ENCODE peak calls at places on chromosomes 13 and 19, in seven cellular contexts. One of them, this sample, is unnamed. For H3K36me3, the result is how much of the 10 kb centered on the place peaks cover.

GRCh38 chr19:12782424-12783225 is 7.3 kb upstream of the HOOK2 start:
- DNase-seq in neural progenitor cell: peak
- DNase-seq in adrenal gland: peak
- DNase-seq in esophagus squamous epithelium: peak
- DNase-seq in tibial artery: peak
- DNase-seq in thoracic aorta: no peak
- DNase-seq in astrocyte: peak
- DNase-seq in this sample: peak

GRCh38 chr13:75414036-75414827 is 67.7 kb downstream of the TBC1D4 start:
- DNase-seq in neural progenitor cell: no peak
- DNase-seq in adrenal gland: no peak
- DNase-seq in esophagus squamous epithelium: no peak
- DNase-seq in tibial artery: no peak
- DNase-seq in thoracic aorta: no peak
- DNase-seq in astrocyte: no peak
- DNase-seq in this sample: no peak

GRCh38 chr13:65926750-65927171 is 1303.4 kb downstream of the PCDH9 start:
- DNase-seq in neural progenitor cell: peak
- DNase-seq in adrenal gland: no peak
- DNase-seq in esophagus squamous epithelium: no peak
- DNase-seq in tibial artery: no peak
- DNase-seq in thoracic aorta: no peak
- DNase-seq in astrocyte: no peak
- DNase-seq in this sample: peak

GRCh38 chr13:29844441-29844840 is 6.0 kb downstream of the UBL3 start:
- DNase-seq in neural progenitor cell: no peak
- DNase-seq in adrenal gland: no peak
- DNase-seq in esophagus squamous epithelium: no peak
- DNase-seq in tibial artery: no peak
- DNase-seq in thoracic aorta: no peak
- DNase-seq in astrocyte: peak
- DNase-seq in this sample: no peak

GRCh38 chr19:7326105-7326877 is 22.4 kb upstream of the ARHGEF18 start:
- DNase-seq in neural progenitor cell: peak
- DNase-seq in adrenal gland: peak
- DNase-seq in esophagus squamous epithelium: no peak
- DNase-seq in tibial artery: no peak
- DNase-seq in thoracic aorta: no peak
- DNase-seq in astrocyte: no peak
- DNase-seq in this sample: peak

GRCh38 chr13:40236566-40237168 is 429.8 kb downstream of the FOXO1 start:
- DNase-seq in neural progenitor cell: no peak
- DNase-seq in adrenal gland: no peak
- DNase-seq in esophagus squamous epithelium: no peak
- DNase-seq in tibial artery: peak
- DNase-seq in thoracic aorta: peak
- DNase-seq in astrocyte: no peak
- DNase-seq in this sample: no peak

GRCh38 chr13:105213512-105213911 is 1322.0 kb downstream of the EFNB2 start:
- DNase-seq in neural progenitor cell: peak
- DNase-seq in adrenal gland: no peak
- DNase-seq in esophagus squamous epithelium: no peak
- DNase-seq in tibial artery: no peak
- DNase-seq in thoracic aorta: no peak
- DNase-seq in astrocyte: no peak
- DNase-seq in this sample: no peak

GRCh38 chr13:76570485-76570884 is 315.7 kb downstream of the KCTD12 start:
- DNase-seq in neural progenitor cell: no peak
- DNase-seq in adrenal gland: no peak
- DNase-seq in esophagus squamous epithelium: no peak
- DNase-seq in tibial artery: no peak
- DNase-seq in thoracic aorta: no peak
- DNase-seq in astrocyte: no peak
- DNase-seq in this sample: no peak

GRCh38 chr19:374183-374885 is 29.7 kb upstream of the MIER2 start:
- DNase-seq in neural progenitor cell: no peak
- DNase-seq in adrenal gland: no peak
- DNase-seq in esophagus squamous epithelium: no peak
- DNase-seq in tibial artery: no peak
- DNase-seq in thoracic aorta: no peak
- DNase-seq in astrocyte: no peak
- DNase-seq in this sample: no peak

GRCh38 chr19:47047272-47047930 is 1.0 kb downstream of the TMEM160 start:
- DNase-seq in neural progenitor cell: no peak
- DNase-seq in adrenal gland: no peak
- DNase-seq in esophagus squamous epithelium: no peak
- DNase-seq in tibial artery: no peak
- DNase-seq in thoracic aorta: no peak
- DNase-seq in astrocyte: no peak
- DNase-seq in this sample: no peak

GRCh38 chr13:30708541-30708940 is 26.8 kb upstream of the ALOX5AP start:
- DNase-seq in neural progenitor cell: no peak
- DNase-seq in adrenal gland: no peak
- DNase-seq in esophagus squamous epithelium: no peak
- DNase-seq in tibial artery: no peak
- DNase-seq in thoracic aorta: no peak
- DNase-seq in astrocyte: peak
- DNase-seq in this sample: no peak

GRCh38 chr13:99085139-99085845 is 107.4 kb upstream of the DOCK9 start:
- DNase-seq in neural progenitor cell: peak
- DNase-seq in adrenal gland: no peak
- DNase-seq in esophagus squamous epithelium: no peak
- DNase-seq in tibial artery: no peak
- DNase-seq in thoracic aorta: no peak
- DNase-seq in astrocyte: no peak
- DNase-seq in this sample: no peak

GRCh38 chr13:32530841-32531253 is 7.7 kb downstream of the N4BP2L2 start:
- DNase-seq in neural progenitor cell: no peak
- DNase-seq in adrenal gland: no peak
- DNase-seq in esophagus squamous epithelium: no peak
- DNase-seq in tibial artery: no peak
- DNase-seq in thoracic aorta: no peak
- DNase-seq in astrocyte: peak
- DNase-seq in this sample: no peak

GRCh38 chr13:29830000-29830399 is 20.4 kb downstream of the UBL3 start:
- DNase-seq in neural progenitor cell: no peak
- DNase-seq in adrenal gland: no peak
- DNase-seq in esophagus squamous epithelium: no peak
- DNase-seq in tibial artery: no peak
- DNase-seq in thoracic aorta: no peak
- DNase-seq in astrocyte: no peak
- DNase-seq in this sample: no peak

GRCh38 chr13:101258071-101258470 is 158.2 kb downstream of the NALCN start:
- DNase-seq in neural progenitor cell: peak
- DNase-seq in adrenal gland: no peak
- DNase-seq in esophagus squamous epithelium: no peak
- DNase-seq in tibial artery: no peak
- DNase-seq in thoracic aorta: no peak
- DNase-seq in astrocyte: peak
- DNase-seq in this sample: no peak

GRCh38 chr19:45798995-45799517 is 6.4 kb upstream of the DMWD start:
- DNase-seq in neural progenitor cell: peak
- DNase-seq in adrenal gland: peak
- DNase-seq in esophagus squamous epithelium: no peak
- DNase-seq in tibial artery: peak
- DNase-seq in thoracic aorta: no peak
- DNase-seq in astrocyte: peak
- DNase-seq in this sample: peak

GRCh38 chr19:54390942-54391577 is 24.2 kb upstream of the TTYH1 start:
- DNase-seq in neural progenitor cell: peak
- DNase-seq in adrenal gland: no peak
- DNase-seq in esophagus squamous epithelium: no peak
- DNase-seq in tibial artery: no peak
- DNase-seq in thoracic aorta: no peak
- DNase-seq in astrocyte: peak
- DNase-seq in this sample: peak

GRCh38 chr13:35927554-35927953 is 203.6 kb downstream of the DCLK1 start:
- DNase-seq in neural progenitor cell: no peak
- DNase-seq in adrenal gland: peak
- DNase-seq in esophagus squamous epithelium: no peak
- DNase-seq in tibial artery: no peak
- DNase-seq in thoracic aorta: peak
- DNase-seq in astrocyte: peak
- DNase-seq in this sample: no peak

GRCh38 chr13:66617786-66618185 is 612.4 kb downstream of the PCDH9 start:
- DNase-seq in neural progenitor cell: no peak
- DNase-seq in adrenal gland: no peak
- DNase-seq in esophagus squamous epithelium: no peak
- DNase-seq in tibial artery: no peak
- DNase-seq in thoracic aorta: no peak
- DNase-seq in astrocyte: no peak
- DNase-seq in this sample: no peak

GRCh38 chr13:53104120-53104519 is 75.5 kb downstream of the OLFM4 start:
- DNase-seq in neural progenitor cell: no peak
- DNase-seq in adrenal gland: no peak
- DNase-seq in esophagus squamous epithelium: no peak
- DNase-seq in tibial artery: no peak
- DNase-seq in thoracic aorta: no peak
- DNase-seq in astrocyte: no peak
- DNase-seq in this sample: no peak

GRCh38 chr19:50362030-50362412 is 3.4 kb downstream of the NAPSA start:
- DNase-seq in neural progenitor cell: no peak
- DNase-seq in adrenal gland: no peak
- DNase-seq in esophagus squamous epithelium: no peak
- DNase-seq in tibial artery: no peak
- DNase-seq in thoracic aorta: no peak
- DNase-seq in astrocyte: no peak
- DNase-seq in this sample: no peak

GRCh38 chr19:50362656-50363424 is 2.6 kb downstream of the NAPSA start:
- DNase-seq in neural progenitor cell: no peak
- DNase-seq in adrenal gland: no peak
- DNase-seq in esophagus squamous epithelium: no peak
- DNase-seq in tibial artery: no peak
- DNase-seq in thoracic aorta: no peak
- DNase-seq in astrocyte: no peak
- DNase-seq in this sample: no peak

GRCh38 chr19:50368649-50369570 is 3.5 kb upstream of the NAPSA start:
- DNase-seq in neural progenitor cell: peak
- DNase-seq in adrenal gland: peak
- DNase-seq in esophagus squamous epithelium: no peak
- DNase-seq in tibial artery: peak
- DNase-seq in thoracic aorta: peak
- DNase-seq in astrocyte: peak
- DNase-seq in this sample: peak

GRCh38 chr19:50361290-50362029 is 4.0 kb downstream of the NAPSA start:
- DNase-seq in neural progenitor cell: no peak
- DNase-seq in adrenal gland: no peak
- DNase-seq in esophagus squamous epithelium: no peak
- DNase-seq in tibial artery: no peak
- DNase-seq in thoracic aorta: no peak
- DNase-seq in astrocyte: no peak
- DNase-seq in this sample: no peak

GRCh38 chr19:50365434-50366306 is at the start of gene NAPSA:
- DNase-seq in neural progenitor cell: no peak
- DNase-seq in adrenal gland: no peak
- DNase-seq in esophagus squamous epithelium: no peak
- DNase-seq in tibial artery: no peak
- DNase-seq in thoracic aorta: no peak
- DNase-seq in astrocyte: no peak
- DNase-seq in this sample: no peak
- H3K27ac ChIP-seq in neural progenitor cell: no peak
- H3K27ac ChIP-seq in adrenal gland: no peak
- H3K27ac ChIP-seq in esophagus squamous epithelium: no peak
- H3K27ac ChIP-seq in tibial artery: no peak
- H3K27ac ChIP-seq in thoracic aorta: no peak
- H3K27ac ChIP-seq in astrocyte: no peak
- H3K27ac ChIP-seq in this sample: no peak

DNA sequence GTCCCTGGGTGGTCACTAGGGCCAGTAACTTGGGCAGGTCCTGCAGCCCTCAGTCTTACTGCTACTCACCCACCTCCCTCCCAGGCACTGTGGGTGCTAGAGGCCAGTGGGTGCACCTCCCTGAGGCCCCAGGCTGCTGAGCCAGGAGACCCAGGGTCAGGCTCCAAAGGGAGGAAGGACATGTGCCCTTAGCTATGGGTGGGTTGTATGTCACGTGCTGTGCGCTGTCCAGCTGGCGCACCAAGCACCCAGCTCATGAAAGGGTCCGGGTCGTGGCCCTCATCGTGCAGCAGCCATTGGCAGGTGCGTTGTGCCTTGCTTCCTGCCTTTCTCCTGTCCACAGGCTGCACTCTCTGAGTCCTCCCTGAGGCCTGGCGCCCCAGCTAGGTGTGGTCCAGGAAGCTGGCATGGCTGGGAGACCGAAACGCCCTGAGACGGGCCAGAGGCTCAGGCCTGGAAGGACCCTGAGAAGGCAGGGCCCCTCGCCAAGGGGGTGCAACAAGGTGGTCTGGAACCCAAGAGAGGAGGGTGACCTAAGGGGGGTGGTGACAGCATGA is 47.0 kb upstream of the KCTD15 start:
- DNase-seq in neural progenitor cell: no peak
- DNase-seq in adrenal gland: no peak
- DNase-seq in esophagus squamous epithelium: no peak
- DNase-seq in tibial artery: no peak
- DNase-seq in thoracic aorta: no peak
- DNase-seq in astrocyte: no peak
- DNase-seq in this sample: peak
- TF ChIP-seq CTCF in neural progenitor cell: no peak
- TF ChIP-seq CTCF in adrenal gland: no peak
- TF ChIP-seq CTCF in esophagus squamous epithelium: no peak
- TF ChIP-seq CTCF in tibial artery: no peak
- TF ChIP-seq CTCF in thoracic aorta: no peak
- TF ChIP-seq CTCF in astrocyte: no peak
- TF ChIP-seq CTCF in this sample: no peak

GRCh38 chr19:52786078-52786463 is 520 bp downstream of the ZNF600 start:
- DNase-seq in neural progenitor cell: peak
- DNase-seq in adrenal gland: no peak
- DNase-seq in esophagus squamous epithelium: no peak
- DNase-seq in tibial artery: no peak
- DNase-seq in thoracic aorta: no peak
- DNase-seq in astrocyte: no peak
- DNase-seq in this sample: peak

GRCh38 chr19:52785506-52785905 is 1.1 kb downstream of the ZNF600 start:
- DNase-seq in neural progenitor cell: no peak
- DNase-seq in adrenal gland: no peak
- DNase-seq in esophagus squamous epithelium: no peak
- DNase-seq in tibial artery: no peak
- DNase-seq in thoracic aorta: no peak
- DNase-seq in astrocyte: no peak
- DNase-seq in this sample: no peak

DNA sequence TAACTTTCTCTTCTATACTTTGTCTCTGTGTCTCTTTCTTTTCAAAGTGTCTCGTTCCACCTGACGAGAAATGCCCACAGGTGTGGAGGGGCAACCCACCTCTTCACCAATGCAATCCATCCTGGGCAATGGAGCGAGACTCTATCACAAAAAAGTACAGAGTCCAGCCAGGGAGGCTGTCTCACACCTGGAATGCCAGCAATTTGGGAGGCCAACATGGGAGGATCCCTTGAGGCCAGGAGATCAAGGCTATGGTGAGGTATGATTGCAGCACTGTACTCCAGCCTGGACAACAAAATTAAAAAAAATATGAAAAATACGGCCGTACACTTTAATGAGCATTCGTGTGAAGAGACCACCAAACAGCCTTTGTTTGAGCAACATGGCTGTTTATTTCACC is 2.8 kb upstream of the ZNF600 start:
- DNase-seq in neural progenitor cell: no peak
- DNase-seq in adrenal gland: no peak
- DNase-seq in esophagus squamous epithelium: no peak
- DNase-seq in tibial artery: no peak
- DNase-seq in thoracic aorta: no peak
- DNase-seq in astrocyte: no peak
- DNase-seq in this sample: no peak
- H3K36me3 ChIP-seq in neural progenitor cell: under half
- H3K36me3 ChIP-seq in adrenal gland: under half
- H3K36me3 ChIP-seq in esophagus squamous epithelium: under half
- H3K36me3 ChIP-seq in tibial artery: under half
- H3K36me3 ChIP-seq in thoracic aorta: under half
- H3K36me3 ChIP-seq in astrocyte: under half
- H3K36me3 ChIP-seq in this sample: under half

GRCh38 chr13:21242236-21242635 is 65.8 kb downstream of the MRPL57 start:
- DNase-seq in neural progenitor cell: peak
- DNase-seq in adrenal gland: no peak
- DNase-seq in esophagus squamous epithelium: no peak
- DNase-seq in tibial artery: no peak
- DNase-seq in thoracic aorta: no peak
- DNase-seq in astrocyte: no peak
- DNase-seq in this sample: peak
- H3K27ac ChIP-seq in neural progenitor cell: no peak
- H3K27ac ChIP-seq in adrenal gland: no peak
- H3K27ac ChIP-seq in esophagus squamous epithelium: no peak
- H3K27ac ChIP-seq in tibial artery: no peak
- H3K27ac ChIP-seq in thoracic aorta: no peak
- H3K27ac ChIP-seq in astrocyte: no peak
- H3K27ac ChIP-seq in this sample: no peak

This sample was measured in WERI-Rb-1.